ENCODE peak calls at places on chromosome 10, in four cellular contexts. Y, O, D and T are unnamed samples.

GRCh38 chr10:31914370-31914769 is 14.3 kb downstream of the ARHGAP12 start:
- DNase-seq in Y (no peak), D (no peak), O (no peak), T (no peak)

GRCh38 chr10:120948889-120949382 is 97.8 kb downstream of the WDR11 start:
- DNase-seq in O (peak; percentile 71), D (peak; percentile 82), Y (peak; percentile 92), T (peak; percentile 68)

GRCh38 chr10:31678139-31678536 is 250.5 kb downstream of the ARHGAP12 start:
- DNase-seq in D (no peak), Y (no peak), O (no peak), T (no peak)

GRCh38 chr10:121942749-121943148 is 14.9 kb upstream of the ATE1 start:
- DNase-seq in D (no peak), O (no peak), Y (no peak), T (no peak)

GRCh38 chr10:48632166-48632565 is 27.3 kb upstream of the ARHGAP22 start:
- DNase-seq in Y (no peak), O (no peak), D (no peak), T (no peak)

GRCh38 chr10:31876616-31877352 is 51.8 kb downstream of the ARHGAP12 start:
- DNase-seq in O (no peak), D (no peak), Y (no peak), T (peak; percentile 15)

GRCh38 chr10:121927361-121927840 is 430 bp downstream of the ATE1 start:
- DNase-seq in O (peak; percentile 33), D (peak; percentile 79), Y (peak; percentile 84), T (peak; percentile 71)

GRCh38 chr10:36450385-36450784 is 675.0 kb upstream of the ANKRD30A start:
- DNase-seq in Y (no peak), O (no peak), D (peak; percentile 65), T (no peak)

GRCh38 chr10:71705582-71705981 is 14.0 kb downstream of the C10orf105 start:
- DNase-seq in Y (no peak), O (no peak), D (no peak), T (no peak)

GRCh38 chr10:78851652-78852051 is 217.1 kb upstream of the ZMIZ1 start:
- DNase-seq in D (no peak), Y (no peak), O (no peak), T (no peak)

GRCh38 chr10:29858352-29859267 is 200.8 kb downstream of the JCAD start:
- DNase-seq in O (no peak), D (peak; percentile 91), Y (peak; percentile 78), T (no peak)

GRCh38 chr10:81576336-81576735 is 298.7 kb upstream of the NRG3 start:
- DNase-seq in Y (no peak), O (no peak), D (no peak), T (no peak)

GRCh38 chr10:33465747-33466146 is 131.3 kb upstream of the NRP1 start:
- DNase-seq in O (no peak), D (no peak), Y (no peak), T (no peak)

GRCh38 chr10:95896066-95896850 is 11.5 kb upstream of the CC2D2B start:
- DNase-seq in D (no peak), O (no peak), Y (no peak), T (no peak)

GRCh38 chr10:47039558-47039905 is 128.3 kb downstream of the PTPN20 start:
- DNase-seq in D (peak; percentile 38), O (no peak), Y (no peak), T (no peak)

GRCh38 chr10:19572056-19572455 is 244.2 kb upstream of the PLXDC2 start:
- DNase-seq in O (no peak), Y (no peak), D (no peak), T (no peak)

DNA sequence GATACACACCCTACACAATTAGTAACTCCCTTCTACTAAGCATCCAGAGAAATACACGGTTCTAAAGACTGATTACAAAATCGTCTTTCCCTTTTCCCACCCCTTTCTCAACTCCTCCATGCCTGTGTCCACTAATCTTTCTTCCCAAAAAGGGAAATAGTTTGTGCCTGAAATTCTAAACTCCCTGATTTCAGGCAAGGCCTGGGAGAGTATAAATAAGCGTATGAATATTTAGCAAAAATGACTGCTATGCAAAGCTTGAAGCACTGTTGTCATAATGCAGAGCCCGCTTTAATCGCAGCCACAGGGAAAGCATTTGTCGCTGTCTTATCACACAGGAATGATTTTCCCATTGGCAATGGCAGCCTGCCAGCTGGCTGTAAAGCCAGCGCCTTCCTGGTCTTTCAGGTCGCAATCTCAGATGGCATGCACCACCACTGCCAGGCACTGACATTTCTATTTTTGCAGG is 142.9 kb upstream of the PCGF5 start:
- DNase-seq in O (no peak), D (no peak), Y (no peak), T (no peak)
- H3K4me3 ChIP-seq in O (no peak overlapping the region), D (no peak overlapping the region), Y (no peak overlapping the region), T (no peak overlapping the region)

GRCh38 chr10:99410876-99411275 is 19.5 kb downstream of the GOT1 start:
- DNase-seq in Y (no peak), D (no peak), O (no peak), T (no peak)

GRCh38 chr10:99411546-99411945 is 18.9 kb downstream of the GOT1 start:
- DNase-seq in D (no peak), O (no peak), Y (no peak), T (no peak)

GRCh38 chr10:99406149-99406548 is 24.3 kb downstream of the GOT1 start:
- DNase-seq in D (no peak), O (no peak), Y (no peak), T (no peak)

GRCh38 chr10:99412100-99412499 is 18.3 kb downstream of the GOT1 start:
- DNase-seq in Y (no peak), D (no peak), O (no peak), T (no peak)
- TF ChIP-seq CTCF in Y (peak; percentile 62), D (no peak), O (no peak), T (peak; percentile 17)

GRCh38 chr10:75234683-75235374 is 928 bp downstream of the COMTD1 start:
- DNase-seq in D (peak; percentile 70), O (peak; percentile 40), Y (peak; percentile 90), T (no peak)
- H3K36me3 ChIP-seq in D (no peaks in the 10 kb centered on the region), O (peaks cover 6% of the 10 kb centered on the region), Y (peaks cover 35% of the 10 kb centered on the region), T (peaks cover 10% of the 10 kb centered on the region)

GRCh38 chr10:26454891-26455290 is 16.8 kb downstream of the APBB1IP start:
- DNase-seq in O (no peak), Y (no peak), D (no peak), T (no peak)
- H3K4me3 ChIP-seq in O (no peak overlapping the region), Y (no peak overlapping the region), D (no peak overlapping the region), T (no peak overlapping the region)

GRCh38 chr10:61819208-61819607 is 82.3 kb upstream of the ARID5B start:
- DNase-seq in Y (no peak), O (no peak), D (no peak), T (no peak)
- TF ChIP-seq CTCF in Y (no peak), O (no peak), D (no peak), T (no peak)

DNA sequence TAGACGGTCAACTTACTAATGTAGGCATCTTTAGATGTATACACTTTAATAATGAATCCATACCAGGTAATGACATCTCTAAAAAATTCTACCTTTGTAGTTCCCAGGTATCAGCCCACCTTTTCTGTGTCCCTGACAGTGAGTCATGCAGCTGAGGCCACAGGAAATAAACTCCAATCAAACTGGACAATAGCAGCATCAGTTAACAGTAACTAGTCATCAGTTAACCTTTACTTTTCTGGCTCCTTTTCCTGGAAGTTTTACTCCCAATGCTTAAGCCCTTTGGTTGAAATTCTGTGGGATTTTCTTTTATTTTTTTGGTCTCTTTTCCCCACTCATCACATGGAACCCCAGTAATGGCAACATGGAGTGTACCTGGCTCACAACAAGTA is 617.6 kb downstream of the SORCS3 start:
- DNase-seq in D (no peak), Y (no peak), O (no peak), T (no peak)
- H3K36me3 ChIP-seq in D (no peaks in the 10 kb centered on the region), Y (no peaks in the 10 kb centered on the region), O (no peaks in the 10 kb centered on the region), T (no peaks in the 10 kb centered on the region)

DNA sequence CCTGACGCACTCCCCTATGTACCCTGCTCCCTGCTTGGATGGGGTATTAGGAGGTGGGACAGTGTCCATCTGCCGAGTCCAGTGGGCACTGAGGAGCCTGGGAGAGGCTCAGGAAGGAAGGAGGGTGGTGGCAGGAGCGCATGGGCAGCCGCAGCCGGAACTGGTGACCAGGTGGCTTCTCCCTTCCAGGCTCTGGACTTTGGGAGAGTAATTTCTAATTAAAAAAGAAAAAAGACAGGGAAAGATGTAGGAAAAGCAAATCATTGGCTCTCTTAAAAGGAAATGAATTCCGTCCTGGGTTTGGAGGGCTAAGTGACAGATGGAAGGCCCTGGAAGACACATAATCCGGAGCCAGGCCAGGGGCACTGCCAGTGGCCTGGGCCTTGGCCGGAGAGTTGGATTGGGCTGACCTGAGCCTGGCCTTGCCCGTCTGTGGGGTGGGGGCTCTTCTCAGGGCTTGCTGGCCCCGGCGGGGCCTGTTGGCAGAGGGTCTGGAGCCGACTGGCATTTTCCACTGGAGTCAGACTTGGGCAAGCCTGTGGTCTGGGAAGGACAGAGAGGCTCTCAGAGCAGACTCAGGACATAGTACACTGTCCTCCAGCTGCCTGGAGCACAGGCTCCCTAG is 63.0 kb downstream of the NEURL1 start:
- DNase-seq in D (no peak), O (no peak), Y (no peak), T (no peak)
- H3K4me3 ChIP-seq in D (no peak overlapping the region), O (no peak overlapping the region), Y (no peak overlapping the region), T (no peak overlapping the region)

GRCh38 chr10:124572751-124573150 is 111.1 kb downstream of the LHPP start:
- DNase-seq in D (peak; percentile 6), Y (no peak), O (no peak), T (no peak)
- TF ChIP-seq CTCF in D (no peak), Y (no peak), O (no peak), T (no peak)

DNA sequence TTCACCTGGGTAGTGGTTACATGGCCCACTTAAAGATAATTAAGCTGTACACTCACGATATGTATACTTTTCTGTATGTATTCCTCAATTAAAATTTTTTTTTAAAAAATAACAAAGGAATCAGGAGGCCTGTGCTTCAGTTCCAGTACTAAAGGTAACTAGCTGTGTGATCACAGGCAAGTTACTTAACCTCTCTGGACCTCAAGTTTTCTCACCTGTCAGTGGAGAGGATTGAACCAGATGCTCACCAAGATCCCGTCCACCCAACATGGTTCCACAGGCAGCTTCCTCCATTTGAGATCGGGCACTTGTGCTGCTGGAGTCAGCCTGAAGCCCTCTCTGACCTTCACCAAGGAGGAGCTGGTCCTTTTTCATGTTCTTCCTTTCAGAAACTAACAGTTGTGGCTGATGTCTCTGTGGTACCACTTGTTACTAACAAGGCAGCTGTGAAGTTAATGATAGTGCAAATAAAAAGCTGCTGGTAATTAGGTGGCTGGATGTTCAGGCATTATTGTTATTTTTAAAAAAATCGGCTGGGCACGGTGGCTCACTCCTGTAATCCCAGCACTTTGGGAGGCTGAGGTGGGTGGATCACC is 29.4 kb upstream of the SMNDC1 start:
- DNase-seq in D (no peak), O (peak; percentile 62), Y (no peak), T (no peak)
- H3K36me3 ChIP-seq in D (no peaks in the 10 kb centered on the region), O (no peaks in the 10 kb centered on the region), Y (no peaks in the 10 kb centered on the region), T (no peaks in the 10 kb centered on the region)

GRCh38 chr10:18497955-18498354 is 153.4 kb downstream of the NSUN6 start:
- DNase-seq in O (no peak), D (no peak), Y (no peak), T (no peak)
- H3K4me3 ChIP-seq in O (no peak overlapping the region), D (no peak overlapping the region), Y (no peak overlapping the region), T (no peak overlapping the region)